ENCODE peak calls at places on chromosomes 2 and 18, in seven cellular contexts. I, Y, O, F, R, E and Z are unnamed samples.

GRCh38 chr18:48851563-48851962 is 99.2 kb downstream of the SMAD7 start:
- DNase-seq in I (no peak), Y (no peak), O (no peak), F (peak; percentile 19), R (peak; percentile 59), E (no peak), Z (no peak)

GRCh38 chr2:145066795-145067194 is 546.9 kb upstream of the ZEB2 start:
- DNase-seq in I (no peak), Y (no peak), O (no peak), F (peak; percentile 92), R (no peak), E (peak; percentile 55), Z (no peak)

GRCh38 chr2:190023860-190024259 is 38.7 kb downstream of the MSTN start:
- DNase-seq in I (peak; percentile 1), Y (no peak), O (no peak), F (peak; percentile 3), R (no peak), E (no peak), Z (no peak)

GRCh38 chr18:9949861-9950260 is 36.0 kb downstream of the VAPA start:
- DNase-seq in I (no peak), Y (no peak), O (no peak), F (no peak), R (no peak), E (no peak), Z (no peak)

GRCh38 chr18:35786359-35787042 is 186.0 kb upstream of the RMP24 start:
- DNase-seq in I (no peak), Y (no peak), O (no peak), F (no peak), R (no peak), E (no peak), Z (no peak)

GRCh38 chr2:191892391-191892790 is 45.5 kb upstream of the CAVIN2 start:
- DNase-seq in I (no peak), Y (no peak), O (no peak), F (no peak), R (no peak), E (no peak), Z (no peak)

GRCh38 chr2:5756266-5756665 is 64.1 kb downstream of the SOX11 start:
- DNase-seq in I (no peak), Y (no peak), O (no peak), F (no peak), R (no peak), E (no peak), Z (no peak)

GRCh38 chr2:9211496-9211895 is 4.9 kb downstream of the ASAP2 start:
- DNase-seq in I (no peak), Y (no peak), O (no peak), F (no peak), R (no peak), E (no peak), Z (no peak)

GRCh38 chr2:8692783-8693768 is 11.2 kb downstream of the ID2 start:
- DNase-seq in I (peak; percentile 37), Y (peak; percentile 84), O (no peak), F (no peak), R (peak; percentile 40), E (no peak), Z (no peak)

GRCh38 chr2:208363485-208363884 is 43.1 kb upstream of the PTH2R start:
- DNase-seq in I (no peak), Y (no peak), O (no peak), F (no peak), R (no peak), E (no peak), Z (no peak)